ENCODE peak calls at places on chromosomes 16 and 17, in nine cellular contexts. O is natural killer cell, P is AG10803, Z is HL-60, U is mesothelial cell of epicardium, K is left lung, A is esophagus muscularis mucosa, J is GM10248, M is breast epithelium. V is an unnamed sample.

GRCh38 chr17:58311429-58311894 is 17.1 kb downstream of the TSPOAP1 start:
- DNase-seq in A (no peak), P (no peak), U (peak), O (no peak), K (no peak), Z (no peak), J (no peak), M (no peak), V (no peak)

GRCh38 chr17:75915268-75915667 is 10.6 kb upstream of the MRPL38 start:
- DNase-seq in A (no peak), U (no peak), K (no peak), J (no peak), M (no peak), Z (no peak), P (no peak), O (no peak), V (no peak)

GRCh38 chr17:57784226-57784895 is 39.3 kb upstream of the CCDC182 start:
- DNase-seq in M (no peak), U (no peak), Z (no peak), O (no peak), A (no peak), P (no peak), J (no peak), K (no peak), V (no peak)

GRCh38 chr16:53756329-53756996 is 52.5 kb downstream of the FTO start:
- DNase-seq in J (no peak), U (no peak), O (no peak), A (no peak), Z (no peak), M (no peak), P (no peak), K (no peak), V (no peak)

GRCh38 chr17:10984163-10984562 is 146.3 kb upstream of the PIRT start:
- DNase-seq in U (no peak), A (peak), K (no peak), P (no peak), J (no peak), M (no peak), O (no peak), Z (no peak), V (no peak)

GRCh38 chr17:13437966-13438779 is 163.6 kb downstream of the HS3ST3A1 start:
- DNase-seq in U (no peak), M (no peak), Z (no peak), J (no peak), P (no peak), K (no peak), O (no peak), A (peak), V (no peak)

GRCh38 chr16:47061204-47061603 is 82.5 kb downstream of the NETO2 start:
- DNase-seq in K (no peak), P (no peak), Z (no peak), J (no peak), M (no peak), A (no peak), U (no peak), O (no peak), V (no peak)

GRCh38 chr16:31194898-31195297 is 7.7 kb downstream of the PYCARD start:
- DNase-seq in K (no peak), U (no peak), P (no peak), Z (no peak), J (no peak), A (no peak), M (no peak), O (no peak), V (no peak)

GRCh38 chr17:77400445-77400870 is 259.7 kb downstream of the SEC14L1 start:
- DNase-seq in M (no peak), Z (peak), P (peak), J (peak), A (no peak), K (no peak), O (peak), U (no peak), V (peak)

DNA sequence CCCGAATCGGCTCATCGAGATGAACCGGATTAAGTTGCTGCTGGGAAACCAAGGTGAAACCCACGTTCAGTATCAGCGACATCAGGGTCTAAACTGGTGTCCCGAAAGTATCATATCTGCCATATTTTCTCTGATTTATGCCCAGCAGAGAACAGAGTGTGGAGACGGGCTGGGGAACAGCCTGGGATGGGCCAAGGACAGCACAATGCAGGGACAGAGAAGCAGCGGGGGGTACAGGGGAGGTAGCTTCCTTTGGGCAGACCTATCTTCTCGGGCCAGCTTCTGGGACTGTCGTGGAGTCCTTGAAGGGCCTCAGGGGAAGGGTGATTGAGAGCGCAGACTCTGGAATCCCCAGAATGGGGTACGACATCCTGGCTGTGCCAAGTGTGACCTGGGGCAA is 17.5 kb upstream of the MLKL start:
- DNase-seq in J (no peak), P (no peak), M (no peak), A (no peak), O (no peak), Z (no peak), U (no peak), K (no peak), V (no peak)
- TF ChIP-seq CTCF in J (no peak), P (no peak), M (no peak), A (no peak), O (no peak), Z (no peak), U (no peak), K (no peak), V (no peak)

DNA sequence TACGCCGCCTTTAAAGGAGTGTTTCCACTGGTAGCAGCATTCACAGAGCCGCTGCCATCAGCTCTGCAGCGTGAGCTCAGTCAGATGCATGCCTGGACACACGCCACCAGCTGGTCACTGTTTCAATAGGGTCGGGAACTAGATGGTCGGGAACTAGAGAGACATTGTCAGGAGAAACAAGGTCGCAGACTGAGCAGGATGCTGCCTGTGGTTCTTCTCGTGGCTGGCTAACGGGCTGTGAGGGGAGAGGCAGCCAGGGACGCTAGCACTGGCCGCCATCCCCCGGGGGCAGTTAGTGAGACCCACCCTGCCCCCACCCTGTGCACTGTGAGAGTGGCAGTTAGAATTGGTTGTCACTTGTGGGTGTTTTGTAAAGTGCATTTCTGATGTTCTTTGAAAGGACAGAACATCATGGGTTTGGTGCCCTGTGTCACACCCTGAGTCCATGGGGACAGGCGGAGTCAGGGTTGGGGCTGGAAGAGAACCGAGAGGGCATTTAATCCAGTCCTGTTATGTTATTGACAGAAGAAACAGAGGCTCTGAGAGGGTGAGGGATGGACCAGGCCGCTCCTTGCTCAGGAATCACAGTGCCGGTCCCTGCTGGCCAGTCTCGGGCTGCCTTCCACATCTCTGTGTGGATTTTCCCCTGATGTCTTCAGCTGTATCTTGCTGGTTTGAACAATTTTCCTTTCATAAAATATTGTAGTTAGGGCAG is 86.4 kb downstream of the SPECC1 start:
- DNase-seq in Z (no peak), M (no peak), P (peak), J (no peak), O (no peak), K (no peak), A (no peak), U (no peak), V (no peak)
- TF ChIP-seq CTCF in Z (no peak), M (no peak), P (peak), J (no peak), O (no peak), K (no peak), A (no peak), U (no peak), V (no peak)

DNA sequence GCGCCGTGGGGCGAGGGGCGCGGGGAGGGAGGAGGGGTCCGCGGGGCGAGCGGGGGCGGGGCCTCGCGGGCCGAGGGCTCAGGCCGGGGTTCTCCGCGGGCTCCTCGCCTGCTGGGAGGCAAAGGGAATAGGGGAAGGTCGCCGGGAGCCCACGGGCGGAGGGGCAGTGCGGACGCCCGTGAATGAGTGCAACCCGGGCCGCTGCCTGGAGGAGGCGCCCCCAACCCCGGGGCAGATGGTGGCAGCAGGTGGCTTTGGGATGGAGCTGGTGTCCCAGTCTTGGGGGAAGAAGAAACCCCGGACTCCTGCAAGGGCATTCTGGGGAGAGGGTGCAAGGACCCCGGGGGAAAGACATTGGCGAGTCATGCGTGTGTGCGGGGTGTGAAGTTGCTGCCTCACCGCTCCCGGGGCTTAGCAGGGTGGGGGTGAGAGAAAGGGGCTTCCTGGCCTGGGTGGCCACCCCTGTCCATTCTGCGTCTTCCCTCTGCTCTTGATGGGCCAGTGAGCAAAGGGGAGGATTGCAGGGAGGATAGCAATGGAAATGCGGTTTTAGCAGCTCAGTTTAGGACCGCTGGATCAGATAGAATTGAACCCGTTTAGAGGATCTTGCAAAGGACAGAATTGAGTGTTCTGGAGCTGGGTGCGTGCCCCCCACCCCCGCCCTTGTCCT is 508 bp downstream of the KIAA0513 start:
- DNase-seq in Z (no peak), O (no peak), A (no peak), K (no peak), P (no peak), J (no peak), M (no peak), U (no peak), V (no peak)
- TF ChIP-seq CTCF in Z (no peak), O (no peak), A (no peak), K (no peak), P (peak), J (peak), M (no peak), U (no peak), V (no peak)

GRCh38 chr16:59410451-59410850 is 676.3 kb upstream of the GOT2 start:
- DNase-seq in M (no peak), U (no peak), P (no peak), Z (no peak), K (no peak), O (no peak), A (no peak), J (no peak), V (no peak)

GRCh38 chr16:59412275-59412841 is 678.2 kb upstream of the GOT2 start:
- DNase-seq in O (no peak), J (no peak), A (no peak), U (no peak), M (no peak), Z (no peak), K (no peak), P (no peak), V (no peak)
- TF ChIP-seq CTCF in O (no peak), J (no peak), A (peak), U (no peak), M (no peak), Z (no peak), K (no peak), P (peak), V (no peak)

DNA sequence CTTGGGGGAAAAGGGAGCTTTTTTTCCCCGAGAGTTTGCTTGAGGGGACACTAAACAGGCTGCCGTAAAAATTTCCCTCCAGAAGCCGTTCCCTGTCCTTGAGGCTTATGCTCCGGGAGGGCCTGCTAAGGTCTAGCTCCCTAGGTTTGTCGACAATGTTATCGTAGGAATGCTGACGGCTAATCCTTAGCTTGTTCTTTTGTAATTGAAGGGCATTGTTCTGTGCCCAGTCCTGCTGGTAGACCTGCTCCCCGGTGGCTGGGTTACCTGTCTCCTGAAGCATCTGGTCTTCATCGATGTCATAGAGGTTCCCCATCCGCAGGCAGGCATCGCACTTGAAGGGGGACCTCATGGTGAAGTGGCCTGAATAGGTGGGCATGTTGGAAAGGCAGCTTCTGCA is 418.7 kb downstream of the GRIN2A start:
- DNase-seq in U (no peak), O (no peak), M (no peak), K (no peak), J (no peak), P (no peak), A (no peak), Z (no peak), V (no peak)
- TF ChIP-seq CTCF in U (no peak), O (no peak), M (no peak), K (no peak), J (no peak), P (no peak), A (no peak), Z (no peak), V (no peak)

GRCh38 chr17:64004903-64005733 is 7.0 kb downstream of the PRR29 start:
- DNase-seq in Z (no peak), A (no peak), J (peak), M (no peak), O (no peak), U (no peak), K (no peak), P (no peak), V (no peak)
- TF ChIP-seq CTCF in Z (no peak), A (no peak), J (no peak), M (no peak), O (no peak), U (no peak), K (no peak), P (no peak), V (no peak)